ENCODE peak calls at places on chromosomes 5 and 9, in four cellular contexts. S, Y, X and U are unnamed samples.

GRCh38 chr9:36971935-36972488 is 62.1 kb downstream of the PAX5 start:
- DNase-seq in S (no peak), Y (no peak), X (no peak), U (no peak)

GRCh38 chr5:129664336-129664937 is 83.5 kb upstream of the MINAR2 start:
- DNase-seq in S (peak; percentile 19), Y (peak; percentile 69), X (no peak), U (no peak)

GRCh38 chr5:180070726-180071417 is 687 bp downstream of the RNF130 start:
- DNase-seq in S (peak; percentile 26), Y (peak; percentile 62), X (peak; percentile 91), U (no peak)

GRCh38 chr9:137809038-137809630 is 68.4 kb upstream of the CACNA1B start:
- DNase-seq in S (no peak), Y (no peak), X (no peak), U (no peak)

GRCh38 chr9:133613396-133613795 is 4.2 kb upstream of the FAM163B start:
- DNase-seq in S (no peak), Y (no peak), X (no peak), U (no peak)

GRCh38 chr5:179342577-179342976 is 2.7 kb downstream of the ADAMTS2 start:
- DNase-seq in S (peak; percentile 68), Y (peak; percentile 68), X (no peak), U (no peak)

GRCh38 chr5:69084903-69085302 is 8.9 kb upstream of the SLC30A5 start:
- DNase-seq in S (no peak), Y (no peak), X (no peak), U (no peak)

GRCh38 chr9:71793386-71794105 is 25.2 kb upstream of the CEMIP2 start:
- DNase-seq in S (peak; percentile 73), Y (peak; percentile 50), X (no peak), U (no peak)

GRCh38 chr9:8604201-8604600 is 804.6 kb upstream of the DMAC1 start:
- DNase-seq in S (no peak), Y (no peak), X (no peak), U (no peak)

GRCh38 chr5:111242606-111243005 is 18.4 kb downstream of the CAMK4 start:
- DNase-seq in S (no peak), Y (no peak), X (no peak), U (no peak)

GRCh38 chr5:67240846-67241245 is 44.2 kb upstream of the CD180 start:
- DNase-seq in S (no peak), Y (no peak), X (no peak), U (no peak)

GRCh38 chr9:100428871-100429654 is 2.1 kb downstream of the MSANTD3 start:
- DNase-seq in S (peak; percentile 99), Y (peak; percentile 99), X (no peak), U (no peak)

GRCh38 chr5:88262116-88262515 is 6.5 kb downstream of the TMEM161B start:
- DNase-seq in S (peak; percentile 49), Y (peak; percentile 26), X (no peak), U (no peak)

GRCh38 chr5:177040814-177041410 is 18.4 kb downstream of the ZNF346 start:
- DNase-seq in S (peak; percentile 38), Y (peak; percentile 27), X (no peak), U (no peak)

GRCh38 chr9:36929350-36929675 is 104.8 kb downstream of the PAX5 start:
- DNase-seq in S (no peak), Y (no peak), X (peak; percentile 28), U (no peak)

GRCh38 chr9:95124582-95125359 is 192.7 kb downstream of the FANCC start:
- DNase-seq in S (no peak), Y (no peak), X (no peak), U (no peak)

GRCh38 chr5:153626836-153627235 is 136.4 kb downstream of the GRIA1 start:
- DNase-seq in S (no peak), Y (no peak), X (no peak), U (no peak)

GRCh38 chr5:153630546-153630945 is 140.1 kb downstream of the GRIA1 start:
- DNase-seq in S (no peak), Y (no peak), X (no peak), U (no peak)

GRCh38 chr5:153629496-153629895 is 139.0 kb downstream of the GRIA1 start:
- DNase-seq in S (no peak), Y (no peak), X (no peak), U (no peak)

GRCh38 chr5:153625826-153626354 is 135.4 kb downstream of the GRIA1 start:
- DNase-seq in S (no peak), Y (no peak), X (no peak), U (no peak)

DNA sequence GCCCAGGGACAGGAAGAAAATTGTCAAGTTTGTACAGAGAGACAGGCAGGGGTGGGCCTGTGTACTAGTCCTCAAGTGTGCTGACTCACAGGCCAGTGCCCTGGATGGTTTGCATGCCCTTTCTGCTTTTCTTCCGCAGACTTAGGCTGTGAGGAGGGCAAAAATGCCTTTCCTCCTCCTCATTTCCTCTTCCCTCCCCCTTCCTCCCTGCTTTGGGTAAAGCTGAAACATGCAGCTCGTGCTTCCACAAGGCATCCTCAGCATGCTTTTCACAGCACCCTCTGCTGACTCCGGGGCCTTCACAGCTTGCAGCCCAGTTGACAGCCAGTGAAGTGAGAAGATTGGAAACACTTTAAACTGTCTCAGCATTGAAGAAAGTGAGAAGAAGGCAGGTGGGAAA is 138.6 kb downstream of the GRIA1 start:
- DNase-seq in S (peak; percentile 97), Y (peak; percentile 98), X (no peak), U (no peak)
- TF ChIP-seq CTCF in S (peak; percentile 61), Y (peak; percentile 66), X (no peak), U (peak; percentile 21)

DNA sequence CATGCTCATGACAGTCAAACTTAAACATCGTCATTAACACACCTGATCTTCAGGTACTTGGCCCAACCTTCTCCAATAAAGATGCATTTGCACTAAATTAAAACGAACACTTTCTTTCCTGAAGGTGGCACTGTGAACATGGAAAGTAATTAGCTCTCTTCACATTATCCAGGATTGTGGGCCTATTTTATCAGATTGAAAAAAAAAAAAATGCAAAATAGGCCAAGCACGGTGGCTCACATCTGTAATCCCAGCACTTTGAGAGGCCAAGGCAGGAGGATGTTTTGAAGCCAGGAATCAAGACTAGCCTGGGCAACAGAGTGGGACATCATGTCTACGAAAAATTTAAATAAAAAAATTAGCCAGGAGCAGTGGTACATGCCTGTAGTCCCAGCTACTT is 14.4 kb upstream of the CDC20B start:
- DNase-seq in S (peak; percentile 18), Y (peak; percentile 11), X (no peak), U (no peak)
- TF ChIP-seq CTCF in S (peak; percentile 58), Y (peak; percentile 19), X (no peak), U (peak; percentile 53)

GRCh38 chr5:1974081-1974480 is 91.4 kb upstream of the IRX4 start:
- DNase-seq in S (no peak), Y (no peak), X (no peak), U (no peak)

GRCh38 chr5:1973391-1974013 is 90.8 kb upstream of the IRX4 start:
- DNase-seq in S (no peak), Y (no peak), X (no peak), U (no peak)

GRCh38 chr5:1975406-1975715 is 92.6 kb upstream of the IRX4 start:
- DNase-seq in S (no peak), Y (no peak), X (peak; percentile 46), U (no peak)

GRCh38 chr5:1974501-1975405 is 92.0 kb upstream of the IRX4 start:
- DNase-seq in S (no peak), Y (no peak), X (peak; percentile 67), U (no peak)

GRCh38 chr5:1975898-1976765 is 93.4 kb upstream of the IRX4 start:
- DNase-seq in S (no peak), Y (peak; percentile 1), X (peak; percentile 58), U (no peak)
- TF ChIP-seq CTCF in S (no peak), Y (no peak), X (no peak), U (peak; percentile 28)

GRCh38 chr9:4984571-4985375 is at the start of gene JAK2:
- DNase-seq in S (peak; percentile 96), Y (peak; percentile 96), X (peak; percentile 98), U (peak; percentile 92)
- TF ChIP-seq CTCF in S (peak; percentile 71), Y (peak; percentile 42), X (no peak), U (peak; percentile 52)

GRCh38 chr9:78549711-78550110 is 252.8 kb downstream of the PSAT1 start:
- DNase-seq in S (peak; percentile 20), Y (peak; percentile 3), X (no peak), U (no peak)

GRCh38 chr9:78557540-78557939 is 260.6 kb downstream of the PSAT1 start:
- DNase-seq in S (no peak), Y (no peak), X (no peak), U (no peak)

GRCh38 chr9:78548666-78549065 is 251.7 kb downstream of the PSAT1 start:
- DNase-seq in S (no peak), Y (no peak), X (no peak), U (no peak)

DNA sequence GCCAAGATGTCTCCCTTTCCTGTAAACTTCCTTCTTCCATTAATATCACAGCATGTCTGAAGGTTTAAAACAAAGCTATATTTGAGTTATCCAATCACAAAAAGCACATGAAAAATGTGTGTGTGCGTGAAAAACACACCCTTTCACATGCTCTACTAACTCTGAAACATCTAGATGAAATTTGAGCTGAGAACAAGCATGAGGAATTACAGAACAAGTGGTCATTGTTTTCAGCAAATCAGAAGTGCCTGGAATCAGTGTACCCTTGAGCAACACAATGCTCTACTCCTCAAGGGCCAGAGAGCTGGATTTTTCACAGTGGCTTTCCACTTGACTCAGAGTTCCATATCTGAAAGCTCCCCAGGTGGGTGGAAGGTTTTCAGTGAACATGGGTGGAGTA is 255.9 kb downstream of the PSAT1 start:
- DNase-seq in S (no peak), Y (no peak), X (no peak), U (no peak)
- TF ChIP-seq CTCF in S (no peak), Y (no peak), X (no peak), U (no peak)

GRCh38 chr9:136339173-136339957 is 12.0 kb downstream of the GPSM1 start:
- DNase-seq in S (no peak), Y (peak; percentile 66), X (no peak), U (no peak)
- TF ChIP-seq CTCF in S (peak; percentile 82), Y (peak; percentile 78), X (no peak), U (peak; percentile 94)